ENCODE peak calls at places on chromosome 7, in five cellular contexts. P, L, O, R and M are unnamed samples.

GRCh38 chr7:48101880-48102448 is 12.9 kb downstream of the UPP1 start:
- DNase-seq in O (no peak), P (no peak), R (no peak), L (no peak), M (no peak)

GRCh38 chr7:36473454-36474282 is 84.0 kb downstream of the ANLN start:
- DNase-seq in O (no peak), L (peak), P (peak), R (peak), M (peak)

GRCh38 chr7:66500087-66500486 is 128.6 kb upstream of the KCTD7 start:
- DNase-seq in O (peak), P (no peak), R (peak), L (no peak), M (peak)

GRCh38 chr7:91183408-91183807 is 80.8 kb upstream of the FZD1 start:
- DNase-seq in P (no peak), L (no peak), R (no peak), O (no peak), M (no peak)

GRCh38 chr7:28686418-28686800 is 271.7 kb downstream of the TRIL start:
- DNase-seq in P (peak), R (peak), L (peak), O (peak), M (no peak)

GRCh38 chr7:19095461-19095860 is 22.0 kb downstream of the TWIST1 start:
- DNase-seq in P (peak), R (no peak), L (no peak), O (no peak), M (no peak)

GRCh38 chr7:90613088-90613498 is 17.0 kb downstream of the CDK14 start:
- DNase-seq in R (peak), P (no peak), O (no peak), L (peak), M (peak)

GRCh38 chr7:88759956-88760515 is 536 bp downstream of the ZNF804B start:
- DNase-seq in O (no peak), P (no peak), L (no peak), R (no peak), M (no peak)

GRCh38 chr7:70706204-70706603 is 425.7 kb upstream of the GALNT17 start:
- DNase-seq in R (peak), P (no peak), L (no peak), O (no peak), M (no peak)

GRCh38 chr7:131544449-131545425 is 11.7 kb downstream of the PODXL start:
- DNase-seq in R (peak), P (peak), O (peak), L (peak), M (peak)

GRCh38 chr7:68362745-68363518 is 1235.3 kb upstream of the AUTS2 start:
- DNase-seq in R (no peak), L (no peak), O (no peak), P (no peak), M (no peak)

GRCh38 chr7:97693586-97693985 is 38.3 kb upstream of the TAC1 start:
- DNase-seq in O (no peak), R (no peak), P (no peak), L (no peak), M (no peak)

GRCh38 chr7:81462672-81463071 is 307.2 kb downstream of the HGF start:
- DNase-seq in L (peak), P (peak), O (no peak), R (peak), M (no peak)

GRCh38 chr7:148622887-148623585 is 32.5 kb downstream of the C7orf33 start:
- DNase-seq in L (no peak), P (no peak), R (no peak), O (no peak), M (no peak)

GRCh38 chr7:46902463-46902862 is 679.4 kb downstream of the TNS3 start:
- DNase-seq in R (no peak), L (no peak), O (no peak), P (no peak), M (no peak)

GRCh38 chr7:33917661-33918060 is 12.3 kb downstream of the BMPER start:
- DNase-seq in P (no peak), R (no peak), L (no peak), O (no peak), M (no peak)

GRCh38 chr7:83077328-83077727 is 85.4 kb downstream of the PCLO start:
- DNase-seq in R (peak), O (no peak), L (peak), P (no peak), M (no peak)

GRCh38 chr7:11128500-11128899 is 154.8 kb downstream of the PHF14 start:
- DNase-seq in R (no peak), L (no peak), O (no peak), P (no peak), M (no peak)

GRCh38 chr7:84057576-84057975 is 137.0 kb downstream of the SEMA3A start:
- DNase-seq in R (no peak), L (no peak), P (no peak), O (no peak), M (no peak)

GRCh38 chr7:88344956-88345832 is 38.5 kb upstream of the STEAP4 start:
- DNase-seq in P (peak), O (no peak), L (peak), R (peak), M (no peak)

GRCh38 chr7:12157517-12157916 is 53.6 kb upstream of the TMEM106B start:
- DNase-seq in L (no peak), R (no peak), P (no peak), O (no peak), M (no peak)

GRCh38 chr7:73520673-73521635 is 1.1 kb downstream of the BAZ1B start:
- DNase-seq in O (no peak), L (peak), R (peak), P (peak), M (peak)